ENCODE peak calls at places on chromosomes 16 and 17, in five cellular contexts. I is cardiac muscle cell, Q is neural progenitor cell, F is Karpas-422, A is adrenal gland. L is an unnamed sample.

GRCh38 chr16:2896480-2897010 is 13.5 kb downstream of the FLYWCH2 start:
- DNase-seq in I (no peak), Q (no peak), F (no peak), A (no peak), L (no peak)

GRCh38 chr17:4940625-4941021 is 555 bp downstream of the RNF167 start:
- DNase-seq in I (no peak), Q (no peak), F (peak; percentile 74), A (no peak), L (no peak)

GRCh38 chr16:85570213-85570734 is 42.8 kb upstream of the GSE1 start:
- DNase-seq in I (no peak), Q (no peak), F (no peak), A (no peak), L (no peak)

GRCh38 chr17:14775761-14776492 is 475.0 kb downstream of the HS3ST3B1 start:
- DNase-seq in I (no peak), Q (no peak), F (no peak), A (no peak), L (no peak)

GRCh38 chr17:50257574-50258224 is 16.6 kb upstream of the TMEM92 start:
- DNase-seq in I (no peak), Q (no peak), F (no peak), A (no peak), L (no peak)

GRCh38 chr17:59617141-59617757 is 2.4 kb upstream of the CLTC start:
- DNase-seq in I (no peak), Q (no peak), F (no peak), A (no peak), L (no peak)

GRCh38 chr17:8226536-8227237 is 16.3 kb upstream of the AURKB start:
- DNase-seq in I (peak; percentile 80), Q (peak; percentile 94), F (peak; percentile 67), A (peak; percentile 82), L (peak; percentile 85)

GRCh38 chr16:31395647-31396046 is 2.5 kb downstream of the ITGAD start:
- DNase-seq in I (no peak), Q (no peak), F (no peak), A (peak; percentile 38), L (no peak)

GRCh38 chr17:65723356-65723928 is 162.0 kb upstream of the AXIN2 start:
- DNase-seq in I (no peak), Q (no peak), F (no peak), A (no peak), L (no peak)

GRCh38 chr16:69318911-69319289 is 7.8 kb downstream of the VPS4A start:
- DNase-seq in I (no peak), Q (no peak), F (no peak), A (no peak), L (no peak)

GRCh38 chr16:47715442-47716054 is 254.4 kb downstream of the PHKB start:
- DNase-seq in I (no peak), Q (no peak), F (no peak), A (no peak), L (no peak)

GRCh38 chr17:74295625-74296547 is 21.9 kb downstream of the DNAI2 start:
- DNase-seq in I (no peak), Q (no peak), F (no peak), A (peak; percentile 87), L (no peak)
- H3K27ac ChIP-seq in I (peak overlapping the region; percentile 8), Q (no peak overlapping the region), F (no peak overlapping the region), A (no peak overlapping the region), L (peak overlapping the region; percentile 74)

GRCh38 chr16:4401510-4401909 is 14.9 kb downstream of the CORO7 start:
- DNase-seq in I (no peak), Q (no peak), F (no peak), A (no peak), L (no peak)

GRCh38 chr16:4403133-4403949 is 13.1 kb downstream of the CORO7 start:
- DNase-seq in I (no peak), Q (no peak), F (peak; percentile 20), A (no peak), L (no peak)

GRCh38 chr16:4401094-4401501 is 15.3 kb downstream of the CORO7 start:
- DNase-seq in I (no peak), Q (peak; percentile 1), F (no peak), A (no peak), L (no peak)

GRCh38 chr16:4404247-4404966 is 12.0 kb downstream of the CORO7 start:
- DNase-seq in I (peak; percentile 72), Q (peak; percentile 85), F (peak; percentile 90), A (peak; percentile 52), L (no peak)

GRCh38 chr16:4402439-4403132 is 13.8 kb downstream of the CORO7 start:
- DNase-seq in I (peak; percentile 92), Q (peak; percentile 92), F (peak; percentile 91), A (peak; percentile 83), L (peak; percentile 82)
- H3K4me3 ChIP-seq in I (no peak overlapping the region), Q (peak overlapping the region; percentile 36), F (peak overlapping the region; percentile 35), A (no peak overlapping the region), L (no peak overlapping the region)

DNA sequence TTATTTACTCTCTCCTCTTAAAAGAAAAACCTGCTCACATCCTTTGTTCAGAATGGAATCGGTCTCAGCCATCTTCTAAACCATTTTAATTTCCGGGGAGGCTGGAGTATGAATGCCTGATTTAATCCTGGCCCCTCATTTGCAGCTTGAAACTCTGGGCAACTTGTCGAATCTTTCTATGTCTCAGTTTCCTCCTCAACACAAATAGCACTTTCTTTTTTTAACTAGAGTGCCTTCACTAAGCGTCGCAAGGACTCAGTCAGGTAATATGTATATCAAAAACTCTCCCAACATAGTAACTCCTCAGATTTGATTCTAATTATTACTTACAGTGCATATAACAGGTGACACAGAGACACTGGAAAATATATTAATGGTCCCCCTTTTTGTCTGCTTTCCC is 18.5 kb downstream of the SNN start:
- DNase-seq in I (no peak), Q (no peak), F (peak; percentile 61), A (no peak), L (no peak)
- H3K36me3 ChIP-seq in I (peaks cover 62% of the 10 kb centered on the region), Q (no peaks in the 10 kb centered on the region), F (peaks cover 38% of the 10 kb centered on the region), A (no peaks in the 10 kb centered on the region), L (peaks cover 64% of the 10 kb centered on the region)

GRCh38 chr17:19249681-19250080 is 12.5 kb downstream of the EPN2 start:
- DNase-seq in I (no peak), Q (no peak), F (no peak), A (no peak), L (no peak)
- H3K27ac ChIP-seq in I (peak overlapping the region; percentile 68), Q (no peak overlapping the region), F (no peak overlapping the region), A (no peak overlapping the region), L (peak overlapping the region; percentile 83)

GRCh38 chr17:82897514-82898249 is 57.9 kb upstream of the ZNF750 start:
- DNase-seq in I (no peak), Q (no peak), F (no peak), A (no peak), L (no peak)

GRCh38 chr17:82901356-82901755 is 61.5 kb upstream of the ZNF750 start:
- DNase-seq in I (no peak), Q (no peak), F (no peak), A (no peak), L (no peak)

GRCh38 chr17:82899941-82900340 is 60.1 kb upstream of the ZNF750 start:
- DNase-seq in I (no peak), Q (no peak), F (no peak), A (no peak), L (no peak)

GRCh38 chr17:82900741-82901140 is 60.9 kb upstream of the ZNF750 start:
- DNase-seq in I (no peak), Q (no peak), F (no peak), A (no peak), L (no peak)

GRCh38 chr17:82898976-82899514 is 59.2 kb upstream of the ZNF750 start:
- DNase-seq in I (no peak), Q (no peak), F (no peak), A (no peak), L (no peak)
- H3K4me3 ChIP-seq in I (no peak overlapping the region), Q (no peak overlapping the region), F (no peak overlapping the region), A (no peak overlapping the region), L (no peak overlapping the region)

GRCh38 chr17:62600805-62601204 is 26.7 kb upstream of the MRC2 start:
- DNase-seq in I (no peak), Q (no peak), F (no peak), A (no peak), L (no peak)
- H3K36me3 ChIP-seq in I (peaks cover 38% of the 10 kb centered on the region), Q (peaks cover 23% of the 10 kb centered on the region), F (peaks cover 27% of the 10 kb centered on the region), A (no peaks in the 10 kb centered on the region), L (peaks cover 49% of the 10 kb centered on the region)

GRCh38 chr17:44209786-44210341 is 9.6 kb downstream of the UBTF start:
- DNase-seq in I (no peak), Q (no peak), F (no peak), A (no peak), L (no peak)
- H3K27ac ChIP-seq in I (no peak overlapping the region), Q (no peak overlapping the region), F (peak overlapping the region; percentile 31), A (no peak overlapping the region), L (peak overlapping the region; percentile 56)

GRCh38 chr16:46688101-46688656 is 799 bp downstream of the VPS35 start:
- DNase-seq in I (no peak), Q (no peak), F (peak; percentile 85), A (peak; percentile 49), L (no peak)
- H3K4me3 ChIP-seq in I (peak overlapping the region; percentile 70), Q (peak overlapping the region; percentile 73), F (peak overlapping the region; percentile 82), A (peak overlapping the region; percentile 0), L (peak overlapping the region; percentile 83)